ENCODE peak calls at places on chromosome 22, in ten cellular contexts. N, W, X, Z, C, T, U, R, Y and F are unnamed samples.

GRCh38 chr22:30602049-30602448 is 4.9 kb upstream of the TCN2 start:
- DNase-seq in N (no peak), W (no peak), X (no peak), Z (no peak), C (no peak), T (no peak), U (no peak), R (no peak), Y (no peak), F (peak; percentile 21)

GRCh38 chr22:20117656-20118571 is 888 bp upstream of the TRMT2A start:
- DNase-seq in N (peak; percentile 27), W (no peak), X (no peak), Z (peak; percentile 22), C (no peak), T (no peak), U (peak; percentile 61), R (no peak), Y (no peak), F (no peak)

GRCh38 chr22:37154925-37155712 is 5.4 kb upstream of the IL2RB start:
- DNase-seq in N (no peak), W (no peak), X (no peak), Z (no peak), C (no peak), T (peak; percentile 64), U (no peak), R (no peak), Y (no peak), F (no peak)

GRCh38 chr22:33242078-33242477 is 183.9 kb upstream of the SYN3 start:
- DNase-seq in N (no peak), W (no peak), X (no peak), Z (no peak), C (no peak), T (no peak), U (no peak), R (no peak), Y (no peak), F (no peak)

GRCh38 chr22:27461470-27461869 is 340.1 kb downstream of the MN1 start:
- DNase-seq in N (no peak), W (no peak), X (peak; percentile 76), Z (no peak), C (no peak), T (peak; percentile 97), U (no peak), R (peak; percentile 68), Y (peak; percentile 84), F (peak; percentile 91)

GRCh38 chr22:37138879-37139561 is 10.7 kb downstream of the IL2RB start:
- DNase-seq in N (no peak), W (no peak), X (no peak), Z (no peak), C (no peak), T (no peak), U (no peak), R (no peak), Y (no peak), F (no peak)

GRCh38 chr22:46220921-46221320 is 29.2 kb downstream of the CDPF1 start:
- DNase-seq in N (no peak), W (no peak), X (no peak), Z (no peak), C (no peak), T (no peak), U (no peak), R (no peak), Y (no peak), F (no peak)

GRCh38 chr22:23130697-23131096 is 11.1 kb downstream of the RSPH14 start:
- DNase-seq in N (no peak), W (no peak), X (no peak), Z (no peak), C (no peak), T (no peak), U (no peak), R (no peak), Y (no peak), F (no peak)

GRCh38 chr22:50341977-50342650 is 1.0 kb upstream of the PPP6R2 start:
- DNase-seq in N (peak; percentile 88), W (peak; percentile 96), X (peak; percentile 94), Z (peak; percentile 95), C (peak; percentile 95), T (peak; percentile 82), U (peak; percentile 92), R (peak; percentile 63), Y (no peak), F (peak; percentile 32)

GRCh38 chr22:50340157-50340879 is 2.8 kb upstream of the PPP6R2 start:
- DNase-seq in N (no peak), W (no peak), X (no peak), Z (peak; percentile 55), C (no peak), T (peak; percentile 74), U (no peak), R (no peak), Y (no peak), F (no peak)

GRCh38 chr22:50343541-50343935 is 411 bp downstream of the PPP6R2 start:
- DNase-seq in N (no peak), W (no peak), X (no peak), Z (no peak), C (no peak), T (no peak), U (no peak), R (no peak), Y (no peak), F (no peak)

GRCh38 chr22:50346415-50346945 is 3.4 kb downstream of the PPP6R2 start:
- DNase-seq in N (no peak), W (no peak), X (no peak), Z (no peak), C (no peak), T (no peak), U (no peak), R (no peak), Y (no peak), F (no peak)

DNA sequence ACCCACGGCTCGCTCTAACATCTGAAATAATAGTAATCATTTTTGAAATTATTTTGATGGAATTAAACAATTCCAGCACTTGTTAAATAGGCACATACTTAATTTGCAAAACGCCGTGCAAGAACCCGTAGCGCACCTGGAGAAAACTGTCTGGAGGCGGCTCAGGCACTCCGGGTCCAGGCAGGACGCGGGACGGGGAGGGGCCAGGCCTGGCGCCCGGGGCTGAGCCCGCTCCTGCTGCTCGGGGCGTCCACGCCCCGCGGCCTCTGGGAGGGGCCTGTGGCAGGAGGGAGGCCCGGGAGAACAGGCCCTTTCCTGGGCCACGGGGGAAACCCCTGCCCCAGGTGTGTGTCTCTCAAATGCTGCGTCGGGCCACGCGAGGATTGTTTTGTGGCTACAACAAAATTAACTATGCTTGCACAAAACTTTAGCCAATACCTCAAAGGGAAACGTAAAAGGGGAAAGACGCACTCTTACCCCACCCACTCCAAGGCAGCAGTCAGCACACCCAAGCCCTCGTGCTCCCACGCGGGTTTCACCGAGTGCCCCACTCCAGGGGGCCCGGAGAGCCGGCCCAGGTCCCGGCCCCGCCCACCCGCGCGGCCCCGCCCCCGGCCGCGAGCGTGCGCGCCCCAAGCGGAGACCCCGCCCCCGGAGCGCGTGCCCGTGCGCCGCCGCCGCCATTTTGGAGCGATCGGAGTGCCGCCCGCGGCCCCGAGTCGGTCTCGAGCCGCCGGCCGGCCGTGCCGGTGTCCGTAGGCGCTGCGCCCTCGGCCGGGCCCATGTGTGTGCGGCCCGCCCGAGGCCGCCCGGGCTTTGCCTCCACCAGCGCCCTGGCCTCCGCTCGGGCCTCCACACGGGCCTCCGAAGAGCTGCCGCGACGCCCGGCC is at the start of gene PPP6R2:
- DNase-seq in N (peak; percentile 89), W (no peak), X (peak; percentile 91), Z (peak; percentile 90), C (peak; percentile 90), T (peak; percentile 62), U (peak; percentile 90), R (no peak), Y (no peak), F (no peak)
- H3K4me3 ChIP-seq in N (peak within 1 kb of the TSS; percentile 92), W (peak within 1 kb of the TSS; percentile 97), X (peak within 1 kb of the TSS; percentile 100), Z (peak within 1 kb of the TSS; percentile 75), C (peak within 1 kb of the TSS; percentile 99), T (peak within 1 kb of the TSS; percentile 66), U (peak within 1 kb of the TSS; percentile 68), R (peak within 1 kb of the TSS; percentile 75), Y (peak within 1 kb of the TSS; percentile 81), F (peak within 1 kb of the TSS; percentile 82)

GRCh38 chr22:49116021-49116420 is 711.7 kb downstream of the BRD1 start:
- DNase-seq in N (no peak), W (no peak), X (no peak), Z (no peak), C (no peak), T (no peak), U (no peak), R (no peak), Y (no peak), F (no peak)

GRCh38 chr22:49116486-49116885 is 711.2 kb downstream of the BRD1 start:
- DNase-seq in N (no peak), W (no peak), X (no peak), Z (no peak), C (no peak), T (peak; percentile 30), U (no peak), R (no peak), Y (no peak), F (no peak)

GRCh38 chr22:49112661-49113626 is 714.7 kb downstream of the BRD1 start:
- DNase-seq in N (no peak), W (no peak), X (peak; percentile 25), Z (no peak), C (peak; percentile 33), T (no peak), U (no peak), R (no peak), Y (no peak), F (no peak)

GRCh38 chr22:49113758-49114157 is 713.9 kb downstream of the BRD1 start:
- DNase-seq in N (no peak), W (no peak), X (no peak), Z (no peak), C (no peak), T (no peak), U (no peak), R (no peak), Y (no peak), F (no peak)

DNA sequence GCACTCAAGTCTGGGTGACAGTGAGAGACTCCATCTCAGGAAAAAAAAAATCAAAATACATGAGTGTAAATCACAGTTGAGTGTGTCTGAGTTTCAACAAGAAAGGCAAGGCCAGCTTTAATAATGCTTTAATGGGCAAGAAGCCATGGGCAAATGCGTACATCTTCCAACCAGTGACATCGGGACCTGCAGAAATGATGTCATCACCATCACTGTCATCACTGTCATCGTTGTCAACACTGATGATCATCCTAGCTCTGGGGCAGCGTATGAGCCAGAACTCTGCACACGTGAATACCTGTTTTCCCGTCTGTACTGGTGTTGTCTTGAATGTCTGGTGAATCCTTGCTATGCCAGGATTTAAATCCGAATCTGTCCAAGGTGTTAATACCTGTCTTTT is 712.5 kb downstream of the BRD1 start:
- DNase-seq in N (no peak), W (no peak), X (no peak), Z (no peak), C (no peak), T (no peak), U (no peak), R (no peak), Y (no peak), F (no peak)
- TF ChIP-seq CTCF in N (no peak), W (no peak), X (no peak), Z (no peak), C (no peak), T (no peak), U (no peak), R (no peak), Y (no peak), F (no peak)

DNA sequence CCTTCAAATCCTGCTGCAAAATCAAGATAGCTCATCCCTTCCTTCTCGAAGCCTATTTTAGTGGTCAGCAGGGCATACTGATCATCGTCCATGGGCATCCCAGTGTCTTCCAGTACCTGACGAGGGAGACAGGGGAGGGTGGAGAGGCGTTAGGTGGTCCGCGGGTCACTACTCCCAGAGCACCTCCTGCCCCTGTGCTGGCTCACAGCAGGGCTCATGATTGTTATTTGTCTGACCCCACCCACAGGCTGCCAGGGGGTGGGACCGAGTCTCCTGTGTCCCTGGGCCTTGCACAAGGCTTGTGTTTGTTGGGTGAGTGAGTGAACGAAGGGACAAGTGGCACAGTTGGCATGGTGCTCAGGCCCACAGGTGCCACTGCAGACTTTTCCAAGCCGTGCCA is 177.0 kb downstream of the EFCAB6 start:
- DNase-seq in N (no peak), W (peak; percentile 66), X (no peak), Z (no peak), C (no peak), T (no peak), U (no peak), R (no peak), Y (no peak), F (no peak)
- H3K4me3 ChIP-seq in N (no peak overlapping the region), W (no peak overlapping the region), X (no peak overlapping the region), Z (no peak overlapping the region), C (no peak overlapping the region), T (no peak overlapping the region), U (no peak overlapping the region), R (no peak overlapping the region), Y (no peak overlapping the region), F (no peak overlapping the region)

GRCh38 chr22:44205713-44206645 is 25.3 kb downstream of the PARVG start:
- DNase-seq in N (no peak), W (no peak), X (no peak), Z (no peak), C (peak; percentile 60), T (no peak), U (no peak), R (no peak), Y (no peak), F (no peak)
- TF ChIP-seq CTCF in N (no peak), W (no peak), X (no peak), Z (no peak), C (no peak), T (no peak), U (no peak), R (no peak), Y (no peak), F (no peak)